ENCODE peak calls at places on chromosomes 4 and X, in eight cellular contexts. O, H, Q, Z, F, R, B and X are unnamed samples.

GRCh38 chr4:25913056-25913850 is 767 bp upstream of the SMIM20 start:
- DNase-seq in Q (peak), O (no peak), H (peak), B (peak), F (no peak), Z (no peak), R (no peak), X (peak)

GRCh38 chr4:152304220-152304619 is 231.7 kb downstream of the FBXW7 start:
- DNase-seq in B (no peak), H (no peak), O (no peak), Z (no peak), F (no peak), Q (no peak), R (no peak), X (peak)

GRCh38 chr4:10080874-10081606 is 35.6 kb downstream of the WDR1 start:
- DNase-seq in R (no peak), H (no peak), Z (no peak), B (no peak), F (no peak), O (no peak), Q (peak), X (no peak)

GRCh38 chr4:25823632-25824031 is 39.2 kb downstream of the SEL1L3 start:
- DNase-seq in B (no peak), Q (no peak), O (no peak), H (peak), F (no peak), R (no peak), Z (no peak), X (no peak)

GRCh38 chr4:19300213-19300612 is 951.5 kb upstream of the SLIT2 start:
- DNase-seq in B (no peak), H (no peak), Z (no peak), F (no peak), R (peak), Q (no peak), O (no peak), X (no peak)

GRCh38 chrX:39492495-39493162 is 605.1 kb downstream of the BCOR start:
- DNase-seq in H (no peak), O (no peak), R (no peak), Z (no peak), Q (peak), B (no peak), F (peak), X (no peak)

GRCh38 chrX:68332156-68332823 is 101.0 kb downstream of the OPHN1 start:
- DNase-seq in Z (no peak), Q (no peak), R (no peak), O (no peak), H (no peak), F (peak), B (no peak), X (no peak)

GRCh38 chr4:176762661-176763308 is 29.9 kb downstream of the VEGFC start:
- DNase-seq in Z (no peak), Q (no peak), F (no peak), H (no peak), R (no peak), B (no peak), O (no peak), X (no peak)

GRCh38 chr4:89558147-89558546 is 250.5 kb upstream of the GPRIN3 start:
- DNase-seq in Q (no peak), B (no peak), R (no peak), F (no peak), Z (no peak), O (no peak), H (peak), X (no peak)

GRCh38 chrX:42017971-42018370 is 94.6 kb upstream of the CASK start:
- DNase-seq in Q (no peak), F (no peak), O (no peak), H (no peak), R (no peak), B (no peak), Z (no peak), X (no peak)

GRCh38 chrX:20665441-20665840 is 398.7 kb upstream of the RPS6KA3 start:
- DNase-seq in O (no peak), R (peak), Z (no peak), F (no peak), B (no peak), Q (no peak), H (no peak), X (no peak)

GRCh38 chr4:20904966-20905365 is 204.7 kb downstream of the PACRGL start:
- DNase-seq in B (no peak), F (no peak), Z (no peak), H (no peak), R (no peak), Q (no peak), O (no peak), X (no peak)

GRCh38 chr4:149047368-149047767 is 605.2 kb upstream of the NR3C2 start:
- DNase-seq in O (no peak), R (peak), Q (no peak), Z (no peak), H (no peak), F (no peak), B (no peak), X (no peak)